ENCODE peak calls at places on chromosome 10, in ten cellular contexts. One of them, this sample, is unnamed.

GRCh38 chr10:69729326-69730048 is 72.2 kb upstream of the COL13A1 start:
- DNase-seq in heart right ventricle: no peak
- DNase-seq in fibroblast of pulmonary artery: no peak
- DNase-seq in suprapubic skin: peak
- DNase-seq in cardiac fibroblast: no peak
- DNase-seq in psoas muscle: no peak
- DNase-seq in neural progenitor cell: no peak
- DNase-seq in left ventricle myocardium inferior: no peak
- DNase-seq in sigmoid colon: peak
- DNase-seq in A549: no peak
- DNase-seq in this sample: no peak

GRCh38 chr10:33265621-33266020 is 68.8 kb downstream of the NRP1 start:
- DNase-seq in left ventricle myocardium inferior: no peak
- DNase-seq in cardiac fibroblast: no peak
- DNase-seq in neural progenitor cell: no peak
- DNase-seq in heart right ventricle: no peak
- DNase-seq in A549: no peak
- DNase-seq in suprapubic skin: no peak
- DNase-seq in psoas muscle: no peak
- DNase-seq in fibroblast of pulmonary artery: no peak
- DNase-seq in sigmoid colon: no peak
- DNase-seq in this sample: no peak

GRCh38 chr10:91432175-91432574 is 22.0 kb downstream of the HECTD2 start:
- DNase-seq in A549: no peak
- DNase-seq in cardiac fibroblast: no peak
- DNase-seq in psoas muscle: no peak
- DNase-seq in left ventricle myocardium inferior: no peak
- DNase-seq in heart right ventricle: no peak
- DNase-seq in neural progenitor cell: no peak
- DNase-seq in sigmoid colon: no peak
- DNase-seq in suprapubic skin: no peak
- DNase-seq in fibroblast of pulmonary artery: no peak
- DNase-seq in this sample: no peak

GRCh38 chr10:92413011-92413410 is 122.0 kb downstream of the MARCHF5 start:
- DNase-seq in psoas muscle: no peak
- DNase-seq in suprapubic skin: no peak
- DNase-seq in cardiac fibroblast: no peak
- DNase-seq in heart right ventricle: no peak
- DNase-seq in A549: no peak
- DNase-seq in neural progenitor cell: no peak
- DNase-seq in fibroblast of pulmonary artery: no peak
- DNase-seq in left ventricle myocardium inferior: no peak
- DNase-seq in sigmoid colon: no peak
- DNase-seq in this sample: no peak

GRCh38 chr10:5552376-5553321 is 27.9 kb downstream of the CALML3 start:
- DNase-seq in psoas muscle: peak
- DNase-seq in A549: no peak
- DNase-seq in left ventricle myocardium inferior: peak
- DNase-seq in fibroblast of pulmonary artery: no peak
- DNase-seq in sigmoid colon: peak
- DNase-seq in neural progenitor cell: no peak
- DNase-seq in cardiac fibroblast: no peak
- DNase-seq in heart right ventricle: no peak
- DNase-seq in suprapubic skin: peak
- DNase-seq in this sample: no peak

GRCh38 chr10:103881420-103882284 is 26.3 kb upstream of the SH3PXD2A start:
- DNase-seq in heart right ventricle: peak
- DNase-seq in suprapubic skin: no peak
- DNase-seq in sigmoid colon: no peak
- DNase-seq in psoas muscle: peak
- DNase-seq in neural progenitor cell: no peak
- DNase-seq in A549: no peak
- DNase-seq in fibroblast of pulmonary artery: no peak
- DNase-seq in left ventricle myocardium inferior: peak
- DNase-seq in cardiac fibroblast: no peak
- DNase-seq in this sample: no peak

GRCh38 chr10:31622993-31623392 is 304.0 kb downstream of the ZEB1 start:
- DNase-seq in heart right ventricle: no peak
- DNase-seq in suprapubic skin: no peak
- DNase-seq in sigmoid colon: peak
- DNase-seq in fibroblast of pulmonary artery: peak
- DNase-seq in left ventricle myocardium inferior: no peak
- DNase-seq in A549: no peak
- DNase-seq in psoas muscle: no peak
- DNase-seq in neural progenitor cell: no peak
- DNase-seq in cardiac fibroblast: peak
- DNase-seq in this sample: no peak

GRCh38 chr10:47137311-47137851 is 162.6 kb upstream of the GDF10 start:
- DNase-seq in neural progenitor cell: no peak
- DNase-seq in cardiac fibroblast: peak
- DNase-seq in suprapubic skin: no peak
- DNase-seq in psoas muscle: no peak
- DNase-seq in A549: peak
- DNase-seq in left ventricle myocardium inferior: no peak
- DNase-seq in sigmoid colon: no peak
- DNase-seq in heart right ventricle: no peak
- DNase-seq in fibroblast of pulmonary artery: peak
- DNase-seq in this sample: no peak

GRCh38 chr10:68212721-68213352 is 19.1 kb downstream of the ATOH7 start:
- DNase-seq in A549: peak
- DNase-seq in left ventricle myocardium inferior: no peak
- DNase-seq in fibroblast of pulmonary artery: peak
- DNase-seq in heart right ventricle: no peak
- DNase-seq in psoas muscle: no peak
- DNase-seq in suprapubic skin: no peak
- DNase-seq in cardiac fibroblast: peak
- DNase-seq in sigmoid colon: no peak
- DNase-seq in neural progenitor cell: no peak
- DNase-seq in this sample: no peak

GRCh38 chr10:79063071-79063491 is 5.7 kb upstream of the ZMIZ1 start:
- DNase-seq in heart right ventricle: no peak
- DNase-seq in sigmoid colon: peak
- DNase-seq in neural progenitor cell: no peak
- DNase-seq in cardiac fibroblast: no peak
- DNase-seq in fibroblast of pulmonary artery: no peak
- DNase-seq in A549: no peak
- DNase-seq in left ventricle myocardium inferior: peak
- DNase-seq in psoas muscle: peak
- DNase-seq in suprapubic skin: peak
- DNase-seq in this sample: no peak

GRCh38 chr10:1048349-1048731 is 579 bp downstream of the IDI1 start:
- DNase-seq in heart right ventricle: peak
- DNase-seq in sigmoid colon: peak
- DNase-seq in cardiac fibroblast: peak
- DNase-seq in psoas muscle: peak
- DNase-seq in suprapubic skin: no peak
- DNase-seq in fibroblast of pulmonary artery: peak
- DNase-seq in left ventricle myocardium inferior: peak
- DNase-seq in A549: peak
- DNase-seq in neural progenitor cell: no peak
- DNase-seq in this sample: no peak

GRCh38 chr10:17144032-17144431 is 14.4 kb upstream of the CUBN start:
- DNase-seq in neural progenitor cell: no peak
- DNase-seq in cardiac fibroblast: no peak
- DNase-seq in sigmoid colon: no peak
- DNase-seq in suprapubic skin: no peak
- DNase-seq in heart right ventricle: no peak
- DNase-seq in psoas muscle: no peak
- DNase-seq in left ventricle myocardium inferior: no peak
- DNase-seq in fibroblast of pulmonary artery: no peak
- DNase-seq in A549: no peak
- DNase-seq in this sample: no peak

GRCh38 chr10:88792656-88793055 is 9.9 kb upstream of the LIPM start:
- DNase-seq in sigmoid colon: no peak
- DNase-seq in neural progenitor cell: no peak
- DNase-seq in psoas muscle: peak
- DNase-seq in heart right ventricle: peak
- DNase-seq in A549: no peak
- DNase-seq in cardiac fibroblast: peak
- DNase-seq in suprapubic skin: no peak
- DNase-seq in fibroblast of pulmonary artery: peak
- DNase-seq in left ventricle myocardium inferior: peak
- DNase-seq in this sample: no peak

GRCh38 chr10:17188644-17189172 is 12.8 kb downstream of the TRDMT1 start:
- DNase-seq in psoas muscle: no peak
- DNase-seq in left ventricle myocardium inferior: no peak
- DNase-seq in A549: no peak
- DNase-seq in cardiac fibroblast: no peak
- DNase-seq in sigmoid colon: no peak
- DNase-seq in suprapubic skin: no peak
- DNase-seq in neural progenitor cell: no peak
- DNase-seq in heart right ventricle: no peak
- DNase-seq in fibroblast of pulmonary artery: no peak
- DNase-seq in this sample: no peak

GRCh38 chr10:64175271-64175962 is 654.2 kb downstream of the REEP3 start:
- DNase-seq in heart right ventricle: no peak
- DNase-seq in suprapubic skin: no peak
- DNase-seq in left ventricle myocardium inferior: no peak
- DNase-seq in sigmoid colon: no peak
- DNase-seq in A549: no peak
- DNase-seq in fibroblast of pulmonary artery: no peak
- DNase-seq in psoas muscle: no peak
- DNase-seq in neural progenitor cell: no peak
- DNase-seq in cardiac fibroblast: no peak
- DNase-seq in this sample: no peak

GRCh38 chr10:14296081-14296709 is 34.5 kb downstream of the FRMD4A start:
- DNase-seq in fibroblast of pulmonary artery: peak
- DNase-seq in suprapubic skin: no peak
- DNase-seq in neural progenitor cell: no peak
- DNase-seq in cardiac fibroblast: peak
- DNase-seq in heart right ventricle: peak
- DNase-seq in sigmoid colon: no peak
- DNase-seq in A549: no peak
- DNase-seq in psoas muscle: no peak
- DNase-seq in left ventricle myocardium inferior: no peak
- DNase-seq in this sample: no peak

GRCh38 chr10:132459252-132460028 is 62.4 kb downstream of the PWWP2B start:
- DNase-seq in left ventricle myocardium inferior: no peak
- DNase-seq in sigmoid colon: no peak
- DNase-seq in psoas muscle: peak
- DNase-seq in heart right ventricle: no peak
- DNase-seq in neural progenitor cell: no peak
- DNase-seq in fibroblast of pulmonary artery: no peak
- DNase-seq in cardiac fibroblast: no peak
- DNase-seq in A549: no peak
- DNase-seq in suprapubic skin: peak
- DNase-seq in this sample: no peak

GRCh38 chr10:56349611-56350010 is 11.4 kb downstream of the ZWINT start:
- DNase-seq in fibroblast of pulmonary artery: no peak
- DNase-seq in heart right ventricle: no peak
- DNase-seq in sigmoid colon: no peak
- DNase-seq in neural progenitor cell: no peak
- DNase-seq in left ventricle myocardium inferior: no peak
- DNase-seq in psoas muscle: no peak
- DNase-seq in suprapubic skin: no peak
- DNase-seq in cardiac fibroblast: no peak
- DNase-seq in A549: no peak
- DNase-seq in this sample: no peak
- TF ChIP-seq CTCF in fibroblast of pulmonary artery: no peak
- TF ChIP-seq CTCF in heart right ventricle: no peak
- TF ChIP-seq CTCF in sigmoid colon: no peak
- TF ChIP-seq CTCF in neural progenitor cell: peak
- TF ChIP-seq CTCF in left ventricle myocardium inferior: no peak
- TF ChIP-seq CTCF in psoas muscle: no peak
- TF ChIP-seq CTCF in suprapubic skin: no peak
- TF ChIP-seq CTCF in cardiac fibroblast: peak
- TF ChIP-seq CTCF in A549: no peak
- TF ChIP-seq CTCF in this sample: no peak

GRCh38 chr10:101444058-101444457 is 90.1 kb downstream of the BTRC start:
- DNase-seq in sigmoid colon: no peak
- DNase-seq in psoas muscle: no peak
- DNase-seq in neural progenitor cell: no peak
- DNase-seq in heart right ventricle: no peak
- DNase-seq in fibroblast of pulmonary artery: peak
- DNase-seq in suprapubic skin: no peak
- DNase-seq in A549: peak
- DNase-seq in cardiac fibroblast: peak
- DNase-seq in left ventricle myocardium inferior: no peak
- DNase-seq in this sample: no peak
- TF ChIP-seq CTCF in sigmoid colon: no peak
- TF ChIP-seq CTCF in psoas muscle: no peak
- TF ChIP-seq CTCF in neural progenitor cell: peak
- TF ChIP-seq CTCF in heart right ventricle: peak
- TF ChIP-seq CTCF in fibroblast of pulmonary artery: peak
- TF ChIP-seq CTCF in suprapubic skin: no peak
- TF ChIP-seq CTCF in A549: peak
- TF ChIP-seq CTCF in cardiac fibroblast: peak
- TF ChIP-seq CTCF in left ventricle myocardium inferior: peak
- TF ChIP-seq CTCF in this sample: no peak

GRCh38 chr10:24971374-24971773 is 19.0 kb upstream of the PRTFDC1 start:
- DNase-seq in suprapubic skin: no peak
- DNase-seq in psoas muscle: no peak
- DNase-seq in neural progenitor cell: no peak
- DNase-seq in cardiac fibroblast: no peak
- DNase-seq in left ventricle myocardium inferior: no peak
- DNase-seq in A549: no peak
- DNase-seq in sigmoid colon: no peak
- DNase-seq in heart right ventricle: no peak
- DNase-seq in fibroblast of pulmonary artery: no peak
- DNase-seq in this sample: no peak

GRCh38 chr10:24979685-24980084 is 27.3 kb upstream of the PRTFDC1 start:
- DNase-seq in left ventricle myocardium inferior: no peak
- DNase-seq in A549: no peak
- DNase-seq in psoas muscle: no peak
- DNase-seq in sigmoid colon: no peak
- DNase-seq in heart right ventricle: no peak
- DNase-seq in cardiac fibroblast: no peak
- DNase-seq in neural progenitor cell: no peak
- DNase-seq in fibroblast of pulmonary artery: no peak
- DNase-seq in suprapubic skin: no peak
- DNase-seq in this sample: no peak

GRCh38 chr10:24973163-24973562 is 20.8 kb upstream of the PRTFDC1 start:
- DNase-seq in suprapubic skin: no peak
- DNase-seq in neural progenitor cell: no peak
- DNase-seq in left ventricle myocardium inferior: no peak
- DNase-seq in sigmoid colon: no peak
- DNase-seq in psoas muscle: no peak
- DNase-seq in heart right ventricle: no peak
- DNase-seq in A549: no peak
- DNase-seq in fibroblast of pulmonary artery: no peak
- DNase-seq in cardiac fibroblast: no peak
- DNase-seq in this sample: no peak

GRCh38 chr10:24969732-24970330 is 17.4 kb upstream of the PRTFDC1 start:
- DNase-seq in suprapubic skin: no peak
- DNase-seq in fibroblast of pulmonary artery: no peak
- DNase-seq in heart right ventricle: peak
- DNase-seq in left ventricle myocardium inferior: no peak
- DNase-seq in cardiac fibroblast: peak
- DNase-seq in neural progenitor cell: no peak
- DNase-seq in A549: no peak
- DNase-seq in psoas muscle: no peak
- DNase-seq in sigmoid colon: no peak
- DNase-seq in this sample: no peak

GRCh38 chr10:24974978-24975377 is 22.6 kb upstream of the PRTFDC1 start:
- DNase-seq in sigmoid colon: peak
- DNase-seq in fibroblast of pulmonary artery: peak
- DNase-seq in cardiac fibroblast: peak
- DNase-seq in psoas muscle: peak
- DNase-seq in heart right ventricle: peak
- DNase-seq in A549: peak
- DNase-seq in neural progenitor cell: peak
- DNase-seq in left ventricle myocardium inferior: peak
- DNase-seq in suprapubic skin: no peak
- DNase-seq in this sample: no peak
- TF ChIP-seq CTCF in sigmoid colon: no peak
- TF ChIP-seq CTCF in fibroblast of pulmonary artery: peak
- TF ChIP-seq CTCF in cardiac fibroblast: peak
- TF ChIP-seq CTCF in psoas muscle: no peak
- TF ChIP-seq CTCF in heart right ventricle: peak
- TF ChIP-seq CTCF in A549: no peak
- TF ChIP-seq CTCF in neural progenitor cell: no peak
- TF ChIP-seq CTCF in left ventricle myocardium inferior: peak
- TF ChIP-seq CTCF in suprapubic skin: no peak
- TF ChIP-seq CTCF in this sample: no peak

GRCh38 chr10:129929343-129930297 is 34.5 kb downstream of the EBF3 start:
- DNase-seq in heart right ventricle: no peak
- DNase-seq in suprapubic skin: peak
- DNase-seq in psoas muscle: no peak
- DNase-seq in fibroblast of pulmonary artery: no peak
- DNase-seq in A549: no peak
- DNase-seq in neural progenitor cell: peak
- DNase-seq in left ventricle myocardium inferior: peak
- DNase-seq in sigmoid colon: peak
- DNase-seq in cardiac fibroblast: no peak
- DNase-seq in this sample: no peak
- TF ChIP-seq CTCF in heart right ventricle: peak
- TF ChIP-seq CTCF in suprapubic skin: no peak
- TF ChIP-seq CTCF in psoas muscle: no peak
- TF ChIP-seq CTCF in fibroblast of pulmonary artery: peak
- TF ChIP-seq CTCF in A549: no peak
- TF ChIP-seq CTCF in neural progenitor cell: peak
- TF ChIP-seq CTCF in left ventricle myocardium inferior: peak
- TF ChIP-seq CTCF in sigmoid colon: no peak
- TF ChIP-seq CTCF in cardiac fibroblast: peak
- TF ChIP-seq CTCF in this sample: no peak